ENCODE peak calls at places on chromosomes 1 and 21, in nine cellular contexts. K is A549, F is K562, H is testis, O is GM12891, Y is lower leg skin, J is uterus, X is ovary, A is body of pancreas. T is an unnamed sample.

GRCh38 chr21:44681152-44681551 is 811 bp downstream of the KRTAP12-1 start:
- DNase-seq in K (no peak), F (no peak), H (no peak), O (no peak), Y (peak; percentile 68), J (no peak), X (no peak), A (no peak), T (no peak)

GRCh38 chr21:15842565-15842880 is 112.7 kb downstream of the USP25 start:
- DNase-seq in K (no peak), F (no peak), H (no peak), O (no peak), Y (no peak), J (no peak), X (no peak), A (no peak), T (no peak)

GRCh38 chr1:100834779-100835645 is 59.6 kb downstream of the EXTL2 start:
- DNase-seq in K (peak; percentile 2), F (peak; percentile 37), H (no peak), O (no peak), Y (no peak), J (no peak), X (no peak), A (no peak), T (peak; percentile 5)

GRCh38 chr1:244012232-244012631 is 38.9 kb upstream of the ZBTB18 start:
- DNase-seq in K (no peak), F (no peak), H (no peak), O (no peak), Y (no peak), J (no peak), X (peak; percentile 22), A (no peak), T (peak; percentile 35)

GRCh38 chr1:195415584-195415983 is 1192.7 kb downstream of the KCNT2 start:
- DNase-seq in K (no peak), F (no peak), H (no peak), O (no peak), Y (no peak), J (no peak), X (no peak), A (no peak), T (no peak)

GRCh38 chr21:42833439-42833815 is 45.9 kb downstream of the WDR4 start:
- DNase-seq in K (peak; percentile 38), F (peak; percentile 64), H (no peak), O (no peak), Y (peak; percentile 65), J (no peak), X (no peak), A (peak; percentile 39), T (no peak)

GRCh38 chr1:151998611-151999362 is 5.1 kb upstream of the S100A10 start:
- DNase-seq in K (no peak), F (no peak), H (no peak), O (no peak), Y (no peak), J (no peak), X (no peak), A (no peak), T (no peak)

GRCh38 chr1:3012511-3013291 is 8.6 kb upstream of the ACTRT2 start:
- DNase-seq in K (peak; percentile 66), F (peak; percentile 86), H (peak; percentile 74), O (peak; percentile 71), Y (peak; percentile 86), J (no peak), X (peak; percentile 31), A (peak; percentile 61), T (peak; percentile 56)

GRCh38 chr1:91760487-91760886 is 125.5 kb downstream of the TGFBR3 start:
- DNase-seq in K (no peak), F (no peak), H (no peak), O (no peak), Y (no peak), J (no peak), X (no peak), A (no peak), T (no peak)

GRCh38 chr1:180295999-180296398 is 65.9 kb downstream of the LHX4 start:
- DNase-seq in K (no peak), F (no peak), H (no peak), O (no peak), Y (no peak), J (no peak), X (no peak), A (no peak), T (no peak)

GRCh38 chr1:93433407-93433961 is 14.4 kb upstream of the FNBP1L start:
- DNase-seq in K (no peak), F (no peak), H (no peak), O (no peak), Y (no peak), J (no peak), X (no peak), A (peak; percentile 43), T (no peak)

GRCh38 chr1:247441621-247442020 is 16.3 kb downstream of the OR2B11 start:
- DNase-seq in K (no peak), F (no peak), H (no peak), O (no peak), Y (no peak), J (no peak), X (no peak), A (no peak), T (no peak)

GRCh38 chr1:100657876-100658715 is 61.4 kb upstream of the VCAM1 start:
- DNase-seq in K (no peak), F (no peak), H (no peak), O (no peak), Y (no peak), J (no peak), X (no peak), A (no peak), T (no peak)

DNA sequence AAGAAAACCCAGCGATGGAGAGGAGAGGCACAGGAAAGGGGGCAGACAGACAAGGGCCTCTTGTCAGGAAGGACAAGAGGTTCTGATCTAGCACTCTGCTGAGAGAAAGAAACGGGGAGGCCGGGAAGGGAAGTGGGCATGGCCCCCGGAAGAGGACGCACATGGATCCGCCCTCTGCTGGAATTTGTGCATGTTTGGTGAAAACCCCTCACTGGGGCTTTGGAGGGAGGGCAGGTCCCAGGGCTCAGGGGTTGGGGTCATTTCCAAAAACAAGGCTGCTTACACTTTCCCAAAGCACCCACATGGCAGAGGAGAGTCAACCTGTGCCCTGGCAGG is 32.4 kb upstream of the ECE1 start:
- DNase-seq in K (no peak), F (no peak), H (no peak), O (no peak), Y (no peak), J (no peak), X (no peak), A (no peak), T (no peak)
- TF ChIP-seq POLR2A in K (no peak), F (no peak), H (no peak), O (no peak), Y (no peak), J (no peak), X (no peak), A (no peak), T (no peak)

GRCh38 chr1:232144696-232145230 is 485.2 kb downstream of the SIPA1L2 start:
- DNase-seq in K (no peak), F (no peak), H (no peak), O (no peak), Y (no peak), J (no peak), X (no peak), A (no peak), T (no peak)

GRCh38 chr1:232145768-232146167 is 484.2 kb downstream of the SIPA1L2 start:
- DNase-seq in K (no peak), F (no peak), H (no peak), O (no peak), Y (no peak), J (no peak), X (no peak), A (no peak), T (no peak)

GRCh38 chr1:232143315-232143886 is 486.5 kb downstream of the SIPA1L2 start:
- DNase-seq in K (no peak), F (no peak), H (no peak), O (no peak), Y (no peak), J (no peak), X (no peak), A (no peak), T (no peak)

GRCh38 chr1:232140419-232141166 is 489.3 kb downstream of the SIPA1L2 start:
- DNase-seq in K (no peak), F (no peak), H (no peak), O (no peak), Y (no peak), J (no peak), X (no peak), A (no peak), T (no peak)

DNA sequence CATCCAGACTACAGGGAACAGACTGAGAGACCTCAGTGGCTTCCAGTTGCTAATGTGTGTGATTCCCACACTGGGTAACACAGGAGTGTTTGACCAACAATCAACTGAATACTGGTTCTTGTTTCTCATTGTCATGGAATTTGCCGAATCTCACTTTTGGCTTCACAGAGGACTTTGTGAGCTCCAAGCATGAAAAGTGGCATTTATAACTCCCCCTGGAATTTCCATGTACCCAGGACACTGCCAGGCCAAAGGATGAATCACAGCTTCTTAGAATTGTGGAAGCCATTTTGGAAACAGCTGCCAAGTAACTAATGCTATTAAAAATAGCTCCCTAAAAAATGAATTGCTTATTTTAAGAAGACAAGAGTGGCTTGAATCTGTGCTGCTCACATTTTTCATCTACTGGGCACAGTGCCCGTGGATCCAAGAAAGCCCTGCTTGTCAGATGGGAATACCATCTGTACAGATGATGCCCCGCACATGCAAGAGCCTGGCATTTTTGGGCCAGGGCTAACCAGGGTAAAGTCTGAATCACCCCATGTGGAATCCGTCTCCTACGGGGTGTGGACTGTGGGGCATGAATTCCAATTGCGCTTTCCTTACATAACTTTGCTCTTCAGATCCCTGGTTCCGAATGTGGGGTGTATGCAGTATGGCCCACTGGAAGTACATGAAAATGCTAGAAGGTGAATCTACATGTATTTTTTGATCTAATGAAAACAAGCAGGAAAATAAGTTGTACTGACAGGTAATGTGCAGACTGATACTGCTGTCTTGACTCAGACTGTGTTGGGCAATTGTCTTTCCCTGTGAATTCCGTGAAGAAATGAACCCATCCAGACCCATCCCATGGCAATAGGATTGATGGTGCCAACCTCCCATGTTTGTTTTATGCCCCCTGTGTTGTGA is 487.3 kb downstream of the SIPA1L2 start:
- DNase-seq in K (peak; percentile 31), F (no peak), H (no peak), O (no peak), Y (no peak), J (peak; percentile 19), X (no peak), A (no peak), T (peak; percentile 34)
- TF ChIP-seq POLR2A in K (no peak), F (no peak), H (no peak), O (no peak), Y (no peak), J (no peak), X (no peak), A (no peak), T (no peak)

DNA sequence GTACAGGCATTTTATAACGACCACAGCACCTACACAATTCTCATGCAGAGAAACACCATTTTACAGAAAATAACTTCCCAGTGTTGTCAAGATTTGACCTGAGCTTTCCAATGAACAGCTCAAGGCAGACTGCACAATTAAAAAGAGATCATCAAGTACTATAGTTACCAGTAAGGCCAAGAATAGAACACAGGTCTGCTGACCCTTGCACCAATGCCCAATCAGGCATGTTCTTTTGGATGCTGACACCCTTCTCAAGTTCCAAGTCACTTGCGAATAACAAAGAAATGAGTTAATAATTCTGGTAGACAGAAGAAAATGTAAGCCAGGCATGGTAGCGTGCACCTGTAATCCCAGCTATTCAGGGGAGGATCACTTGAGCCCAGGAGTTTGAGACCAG is 101.9 kb downstream of the SLC45A1 start:
- DNase-seq in K (no peak), F (no peak), H (no peak), O (no peak), Y (no peak), J (no peak), X (no peak), A (no peak), T (no peak)
- TF ChIP-seq POLR2A in K (no peak), F (no peak), H (no peak), O (no peak), Y (no peak), J (no peak), X (no peak), A (no peak), T (no peak)

GRCh38 chr1:160097911-160098851 is at the start of gene IGSF8:
- DNase-seq in K (peak; percentile 78), F (peak; percentile 92), H (peak; percentile 90), O (peak; percentile 90), Y (peak; percentile 98), J (peak; percentile 92), X (peak; percentile 89), A (peak; percentile 93), T (peak; percentile 94)
- TF ChIP-seq POLR2A in K (no peak), F (no peak), H (no peak), O (no peak), Y (no peak), J (peak; percentile 56), X (peak; percentile 13), A (peak; percentile 64), T (peak; percentile 42)